ENCODE peak calls at places on chromosomes 5 and 9, in six cellular contexts. J, S, P, T, W and O are unnamed samples.

GRCh38 chr9:129312731-129313130 is 134.7 kb upstream of the IER5L start:
- DNase-seq in J (no peak), S (no peak), P (no peak), T (no peak), W (peak; percentile 41), O (peak; percentile 43)

GRCh38 chr5:43555895-43556606 is 826 bp downstream of the PAIP1 start:
- DNase-seq in J (peak; percentile 74), S (peak; percentile 62), P (peak; percentile 76), T (peak; percentile 40), W (peak; percentile 78), O (peak; percentile 76)

GRCh38 chr5:35988529-35988928 is 2.7 kb downstream of the UGT3A1 start:
- DNase-seq in J (no peak), S (no peak), P (no peak), T (no peak), W (no peak), O (no peak)

GRCh38 chr9:113309204-113309813 is 6.1 kb upstream of the RNF183 start:
- DNase-seq in J (no peak), S (peak; percentile 39), P (no peak), T (peak; percentile 70), W (no peak), O (no peak)

GRCh38 chr5:1931590-1932138 is 48.9 kb upstream of the IRX4 start:
- DNase-seq in J (peak; percentile 39), S (no peak), P (peak; percentile 80), T (no peak), W (no peak), O (peak; percentile 75)

GRCh38 chr5:110973510-110973909 is 98.0 kb upstream of the TSLP start:
- DNase-seq in J (no peak), S (no peak), P (no peak), T (no peak), W (no peak), O (no peak)

GRCh38 chr5:150058480-150059126 is 27.8 kb downstream of the CSF1R start:
- DNase-seq in J (no peak), S (no peak), P (no peak), T (peak; percentile 64), W (peak; percentile 50), O (peak; percentile 68)

GRCh38 chr5:135034963-135035677 is 1.1 kb upstream of the PITX1 start:
- DNase-seq in J (no peak), S (no peak), P (no peak), T (no peak), W (peak; percentile 71), O (no peak)

GRCh38 chr9:133930046-133931015 is 61.8 kb downstream of the VAV2 start:
- DNase-seq in J (no peak), S (no peak), P (no peak), T (no peak), W (no peak), O (no peak)

GRCh38 chr9:95507456-95508241 is 9.1 kb downstream of the PTCH1 start:
- DNase-seq in J (peak; percentile 61), S (peak; percentile 37), P (peak; percentile 66), T (peak; percentile 77), W (peak; percentile 68), O (peak; percentile 78)

GRCh38 chr5:57718155-57718554 is 235.5 kb upstream of the ACTBL2 start:
- DNase-seq in J (no peak), S (no peak), P (no peak), T (peak; percentile 89), W (no peak), O (no peak)

GRCh38 chr5:97009212-97009898 is 73.5 kb downstream of the LNPEP start:
- DNase-seq in J (no peak), S (no peak), P (no peak), T (peak; percentile 42), W (no peak), O (no peak)

GRCh38 chr5:146369691-146370090 is 31.1 kb downstream of the POU4F3 start:
- DNase-seq in J (no peak), S (no peak), P (no peak), T (no peak), W (no peak), O (no peak)

GRCh38 chr9:127943746-127944145 is 6.1 kb upstream of the DPM2 start:
- DNase-seq in J (peak; percentile 91), S (peak; percentile 91), P (peak; percentile 91), T (peak; percentile 73), W (peak; percentile 91), O (peak; percentile 94)

GRCh38 chr9:87859786-87860185 is 22.9 kb upstream of the SPATA31E1 start:
- DNase-seq in J (no peak), S (no peak), P (no peak), T (no peak), W (no peak), O (no peak)

GRCh38 chr9:29290519-29290918 is 1717.2 kb upstream of the C9orf72 start:
- DNase-seq in J (no peak), S (no peak), P (no peak), T (no peak), W (no peak), O (no peak)

GRCh38 chr9:86054695-86055094 is 44.7 kb downstream of the GOLM1 start:
- DNase-seq in J (no peak), S (no peak), P (no peak), T (no peak), W (no peak), O (no peak)

GRCh38 chr9:76988941-76989340 is 30.5 kb upstream of the FOXB2 start:
- DNase-seq in J (no peak), S (no peak), P (no peak), T (no peak), W (no peak), O (no peak)

GRCh38 chr5:19701731-19702130 is 286.3 kb downstream of the CDH18 start:
- DNase-seq in J (no peak), S (no peak), P (no peak), T (no peak), W (no peak), O (no peak)

GRCh38 chr9:36848946-36849345 is 185.1 kb downstream of the PAX5 start:
- DNase-seq in J (no peak), S (no peak), P (no peak), T (no peak), W (peak; percentile 6), O (no peak)

GRCh38 chr5:44336708-44337107 is 52.5 kb downstream of the FGF10 start:
- DNase-seq in J (no peak), S (no peak), P (no peak), T (no peak), W (no peak), O (no peak)

GRCh38 chr9:136648746-136649145 is 14.0 kb upstream of the EGFL7 start:
- DNase-seq in J (peak; percentile 86), S (no peak), P (peak; percentile 85), T (no peak), W (peak; percentile 81), O (no peak)

GRCh38 chr9:94867842-94868312 is 141.4 kb downstream of the AOPEP start:
- DNase-seq in J (no peak), S (no peak), P (no peak), T (peak; percentile 92), W (no peak), O (no peak)

GRCh38 chr5:176812269-176813259 is 2.2 kb downstream of the UNC5A start:
- DNase-seq in J (no peak), S (no peak), P (no peak), T (no peak), W (no peak), O (no peak)

GRCh38 chr5:62296998-62297397 is 9.0 kb upstream of the KIF2A start:
- DNase-seq in J (no peak), S (no peak), P (no peak), T (no peak), W (no peak), O (no peak)

GRCh38 chr5:68189613-68190012 is 25.9 kb upstream of the PIK3R1 start:
- DNase-seq in J (no peak), S (no peak), P (no peak), T (no peak), W (no peak), O (no peak)

GRCh38 chr9:72612449-72612848 is 91.0 kb downstream of the TMC1 start:
- DNase-seq in J (no peak), S (no peak), P (no peak), T (peak; percentile 12), W (no peak), O (no peak)

GRCh38 chr9:104992696-104993095 is 64.7 kb upstream of the ABCA1 start:
- DNase-seq in J (no peak), S (no peak), P (no peak), T (peak; percentile 67), W (no peak), O (no peak)

GRCh38 chr5:78698218-78698751 is 49.7 kb upstream of the LHFPL2 start:
- DNase-seq in J (peak; percentile 49), S (no peak), P (no peak), T (peak; percentile 63), W (peak; percentile 67), O (peak; percentile 82)

GRCh38 chr5:151924564-151925395 is at the start of gene GLRA1:
- DNase-seq in J (peak; percentile 64), S (peak; percentile 66), P (peak; percentile 78), T (peak; percentile 54), W (peak; percentile 59), O (no peak)

GRCh38 chr5:178388381-178389030 is 155.9 kb upstream of the PHYKPL start:
- DNase-seq in J (peak; percentile 66), S (no peak), P (peak; percentile 68), T (peak; percentile 31), W (peak; percentile 80), O (peak; percentile 45)

GRCh38 chr9:3809724-3810123 is 283.9 kb upstream of the RFX3 start:
- DNase-seq in J (no peak), S (no peak), P (no peak), T (no peak), W (no peak), O (no peak)

GRCh38 chr9:114392749-114393112 is 4.9 kb upstream of the AKNA start:
- DNase-seq in J (no peak), S (no peak), P (no peak), T (peak; percentile 58), W (no peak), O (no peak)

GRCh38 chr9:14216612-14217194 is 97.2 kb downstream of the NFIB start:
- DNase-seq in J (no peak), S (no peak), P (no peak), T (no peak), W (no peak), O (no peak)